ENCODE peak calls at places on chromosome 22, in ten cellular contexts. One of them, this sample, is unnamed.

GRCh38 chr22:46915978-46916730 is 153.7 kb downstream of the TBC1D22A start:
- DNase-seq in gastrocnemius medialis: no peak
- DNase-seq in kidney epithelial cell: no peak
- DNase-seq in fibroblast of the aortic adventitia: no peak
- DNase-seq in mucosa of descending colon: no peak
- DNase-seq in brain microvascular endothelial cell: no peak
- DNase-seq in tibial nerve: no peak
- DNase-seq in epithelial cell of esophagus: no peak
- DNase-seq in heart left ventricle: no peak
- DNase-seq in A549: no peak
- DNase-seq in this sample: no peak

GRCh38 chr22:27825174-27825573 is 23.6 kb upstream of the MN1 start:
- DNase-seq in A549: peak; percentile 30
- DNase-seq in heart left ventricle: no peak
- DNase-seq in brain microvascular endothelial cell: no peak
- DNase-seq in fibroblast of the aortic adventitia: no peak
- DNase-seq in epithelial cell of esophagus: no peak
- DNase-seq in kidney epithelial cell: no peak
- DNase-seq in tibial nerve: no peak
- DNase-seq in mucosa of descending colon: no peak
- DNase-seq in gastrocnemius medialis: no peak
- DNase-seq in this sample: no peak

GRCh38 chr22:49327411-49327810 is 500.3 kb downstream of the BRD1 start:
- DNase-seq in A549: no peak
- DNase-seq in heart left ventricle: no peak
- DNase-seq in fibroblast of the aortic adventitia: no peak
- DNase-seq in kidney epithelial cell: no peak
- DNase-seq in gastrocnemius medialis: no peak
- DNase-seq in mucosa of descending colon: no peak
- DNase-seq in brain microvascular endothelial cell: no peak
- DNase-seq in epithelial cell of esophagus: no peak
- DNase-seq in tibial nerve: no peak
- DNase-seq in this sample: no peak

GRCh38 chr22:28989484-28989883 is 72.1 kb downstream of the C22orf31 start:
- DNase-seq in A549: no peak
- DNase-seq in fibroblast of the aortic adventitia: no peak
- DNase-seq in tibial nerve: no peak
- DNase-seq in brain microvascular endothelial cell: no peak
- DNase-seq in heart left ventricle: no peak
- DNase-seq in kidney epithelial cell: no peak
- DNase-seq in mucosa of descending colon: no peak
- DNase-seq in epithelial cell of esophagus: no peak
- DNase-seq in gastrocnemius medialis: no peak
- DNase-seq in this sample: no peak

GRCh38 chr22:28015676-28016601 is 96.9 kb upstream of the PITPNB start:
- DNase-seq in gastrocnemius medialis: peak; percentile 40
- DNase-seq in A549: no peak
- DNase-seq in mucosa of descending colon: no peak
- DNase-seq in epithelial cell of esophagus: no peak
- DNase-seq in brain microvascular endothelial cell: no peak
- DNase-seq in kidney epithelial cell: no peak
- DNase-seq in tibial nerve: no peak
- DNase-seq in heart left ventricle: peak; percentile 27
- DNase-seq in fibroblast of the aortic adventitia: no peak
- DNase-seq in this sample: no peak

GRCh38 chr22:38448945-38449745 is 5.9 kb downstream of the KCNJ4 start:
- DNase-seq in epithelial cell of esophagus: no peak
- DNase-seq in tibial nerve: no peak
- DNase-seq in kidney epithelial cell: no peak
- DNase-seq in mucosa of descending colon: no peak
- DNase-seq in A549: no peak
- DNase-seq in brain microvascular endothelial cell: no peak
- DNase-seq in fibroblast of the aortic adventitia: no peak
- DNase-seq in heart left ventricle: peak; percentile 80
- DNase-seq in gastrocnemius medialis: no peak
- DNase-seq in this sample: no peak

GRCh38 chr22:17130199-17130598 is 9.0 kb upstream of the TMEM121B start:
- DNase-seq in fibroblast of the aortic adventitia: no peak
- DNase-seq in heart left ventricle: no peak
- DNase-seq in tibial nerve: no peak
- DNase-seq in A549: peak; percentile 6
- DNase-seq in kidney epithelial cell: no peak
- DNase-seq in gastrocnemius medialis: no peak
- DNase-seq in mucosa of descending colon: no peak
- DNase-seq in brain microvascular endothelial cell: no peak
- DNase-seq in epithelial cell of esophagus: no peak
- DNase-seq in this sample: no peak

GRCh38 chr22:25049770-25050169 is 97.3 kb downstream of the KIAA1671 start:
- DNase-seq in heart left ventricle: no peak
- DNase-seq in A549: no peak
- DNase-seq in tibial nerve: no peak
- DNase-seq in kidney epithelial cell: no peak
- DNase-seq in brain microvascular endothelial cell: no peak
- DNase-seq in fibroblast of the aortic adventitia: no peak
- DNase-seq in mucosa of descending colon: no peak
- DNase-seq in gastrocnemius medialis: no peak
- DNase-seq in epithelial cell of esophagus: no peak
- DNase-seq in this sample: no peak

GRCh38 chr22:32996702-32997101 is 61.5 kb downstream of the SYN3 start:
- DNase-seq in A549: peak; percentile 16
- DNase-seq in tibial nerve: peak; percentile 76
- DNase-seq in gastrocnemius medialis: peak; percentile 79
- DNase-seq in heart left ventricle: peak; percentile 83
- DNase-seq in epithelial cell of esophagus: peak; percentile 96
- DNase-seq in kidney epithelial cell: no peak
- DNase-seq in brain microvascular endothelial cell: no peak
- DNase-seq in fibroblast of the aortic adventitia: peak; percentile 56
- DNase-seq in mucosa of descending colon: peak; percentile 50
- DNase-seq in this sample: no peak
- TF ChIP-seq CTCF in A549: no peak
- TF ChIP-seq CTCF in tibial nerve: no peak
- TF ChIP-seq CTCF in gastrocnemius medialis: no peak
- TF ChIP-seq CTCF in heart left ventricle: no peak
- TF ChIP-seq CTCF in epithelial cell of esophagus: no peak
- TF ChIP-seq CTCF in kidney epithelial cell: no peak
- TF ChIP-seq CTCF in brain microvascular endothelial cell: no peak
- TF ChIP-seq CTCF in fibroblast of the aortic adventitia: no peak
- TF ChIP-seq CTCF in mucosa of descending colon: no peak
- TF ChIP-seq CTCF in this sample: no peak

DNA sequence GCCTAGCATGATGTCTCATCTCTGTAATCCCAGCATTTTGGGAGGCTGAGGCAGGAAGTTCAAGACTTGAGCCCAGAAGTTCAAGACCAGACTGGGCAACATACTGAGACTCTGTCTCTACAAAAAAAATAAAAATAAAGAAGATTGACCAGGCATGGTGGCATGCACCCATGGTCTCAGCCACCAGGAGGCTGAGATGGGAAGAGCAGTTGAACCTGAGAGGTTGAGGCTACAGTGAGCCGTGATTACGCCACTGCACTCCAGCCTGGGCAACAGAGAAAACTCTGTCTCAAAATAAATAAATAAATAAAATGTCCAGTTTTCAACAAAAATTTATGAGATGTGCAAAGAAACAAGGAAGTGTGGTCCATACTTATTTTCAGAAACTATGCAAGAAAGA is 28.3 kb downstream of the EFCAB6 start:
- DNase-seq in kidney epithelial cell: no peak
- DNase-seq in mucosa of descending colon: no peak
- DNase-seq in A549: peak; percentile 5
- DNase-seq in gastrocnemius medialis: no peak
- DNase-seq in epithelial cell of esophagus: no peak
- DNase-seq in heart left ventricle: no peak
- DNase-seq in tibial nerve: no peak
- DNase-seq in brain microvascular endothelial cell: no peak
- DNase-seq in fibroblast of the aortic adventitia: no peak
- DNase-seq in this sample: no peak
- TF ChIP-seq CTCF in kidney epithelial cell: no peak
- TF ChIP-seq CTCF in mucosa of descending colon: no peak
- TF ChIP-seq CTCF in A549: no peak
- TF ChIP-seq CTCF in gastrocnemius medialis: no peak
- TF ChIP-seq CTCF in epithelial cell of esophagus: no peak
- TF ChIP-seq CTCF in heart left ventricle: no peak
- TF ChIP-seq CTCF in tibial nerve: no peak
- TF ChIP-seq CTCF in brain microvascular endothelial cell: peak; percentile 44
- TF ChIP-seq CTCF in fibroblast of the aortic adventitia: peak; percentile 35
- TF ChIP-seq CTCF in this sample: no peak

GRCh38 chr22:41480397-41480735 is 11.4 kb downstream of the ACO2 start:
- DNase-seq in A549: no peak
- DNase-seq in fibroblast of the aortic adventitia: peak; percentile 82
- DNase-seq in gastrocnemius medialis: no peak
- DNase-seq in kidney epithelial cell: no peak
- DNase-seq in epithelial cell of esophagus: no peak
- DNase-seq in tibial nerve: no peak
- DNase-seq in heart left ventricle: no peak
- DNase-seq in brain microvascular endothelial cell: peak; percentile 71
- DNase-seq in mucosa of descending colon: no peak
- DNase-seq in this sample: no peak

GRCh38 chr22:41478891-41479521 is 10.1 kb downstream of the ACO2 start:
- DNase-seq in brain microvascular endothelial cell: no peak
- DNase-seq in kidney epithelial cell: no peak
- DNase-seq in gastrocnemius medialis: peak; percentile 95
- DNase-seq in mucosa of descending colon: no peak
- DNase-seq in A549: no peak
- DNase-seq in tibial nerve: peak; percentile 45
- DNase-seq in fibroblast of the aortic adventitia: peak; percentile 21
- DNase-seq in heart left ventricle: no peak
- DNase-seq in epithelial cell of esophagus: peak; percentile 13
- DNase-seq in this sample: no peak

GRCh38 chr22:41481131-41481830 is 12.4 kb downstream of the ACO2 start:
- DNase-seq in A549: no peak
- DNase-seq in kidney epithelial cell: no peak
- DNase-seq in gastrocnemius medialis: peak; percentile 90
- DNase-seq in epithelial cell of esophagus: no peak
- DNase-seq in fibroblast of the aortic adventitia: peak; percentile 37
- DNase-seq in tibial nerve: no peak
- DNase-seq in heart left ventricle: peak; percentile 64
- DNase-seq in mucosa of descending colon: no peak
- DNase-seq in brain microvascular endothelial cell: peak; percentile 12
- DNase-seq in this sample: no peak

GRCh38 chr22:41478473-41478872 is 9.6 kb downstream of the ACO2 start:
- DNase-seq in A549: no peak
- DNase-seq in brain microvascular endothelial cell: no peak
- DNase-seq in kidney epithelial cell: no peak
- DNase-seq in gastrocnemius medialis: no peak
- DNase-seq in epithelial cell of esophagus: no peak
- DNase-seq in tibial nerve: no peak
- DNase-seq in heart left ventricle: no peak
- DNase-seq in fibroblast of the aortic adventitia: no peak
- DNase-seq in mucosa of descending colon: no peak
- DNase-seq in this sample: no peak

DNA sequence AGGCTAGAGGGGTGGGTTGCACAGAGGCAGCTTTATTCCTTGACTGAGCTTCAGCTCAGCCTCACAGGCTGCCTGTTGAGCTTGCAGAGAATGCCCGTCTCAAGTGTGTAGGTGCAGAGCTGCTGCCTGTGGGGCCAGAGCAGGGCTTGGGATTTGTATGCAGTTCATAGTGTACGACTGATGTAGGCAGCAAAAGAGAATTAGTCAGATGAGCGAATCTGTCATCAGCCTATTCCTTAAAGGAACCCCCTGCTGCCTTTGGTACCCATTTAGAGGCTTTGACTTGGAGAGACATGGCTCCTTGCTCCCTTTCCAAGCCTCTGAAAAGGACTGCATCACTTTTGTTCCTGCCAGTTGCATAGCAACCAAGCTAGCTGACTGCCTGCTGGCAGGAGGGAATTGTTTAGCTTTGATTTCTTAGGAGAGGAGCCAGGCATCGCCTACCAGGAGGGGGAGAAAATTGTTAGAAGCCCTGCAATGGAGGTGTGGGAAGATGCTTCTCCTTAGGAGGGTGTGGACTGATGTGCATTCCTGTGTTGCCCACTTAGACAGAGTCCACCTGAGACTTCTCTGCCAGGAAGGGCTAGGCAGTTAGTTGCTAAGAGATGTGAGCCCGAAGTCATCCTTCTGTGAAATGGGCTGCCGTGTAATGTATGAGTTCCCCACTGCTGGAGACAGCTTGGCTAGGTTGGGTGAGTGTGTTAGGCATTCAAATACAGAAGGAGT is 10.9 kb downstream of the ACO2 start:
- DNase-seq in kidney epithelial cell: no peak
- DNase-seq in A549: no peak
- DNase-seq in brain microvascular endothelial cell: peak; percentile 50
- DNase-seq in epithelial cell of esophagus: no peak
- DNase-seq in heart left ventricle: no peak
- DNase-seq in tibial nerve: no peak
- DNase-seq in mucosa of descending colon: no peak
- DNase-seq in gastrocnemius medialis: peak; percentile 52
- DNase-seq in fibroblast of the aortic adventitia: peak; percentile 82
- DNase-seq in this sample: no peak
- TF ChIP-seq CTCF in kidney epithelial cell: no peak
- TF ChIP-seq CTCF in A549: no peak
- TF ChIP-seq CTCF in brain microvascular endothelial cell: peak; percentile 32
- TF ChIP-seq CTCF in epithelial cell of esophagus: no peak
- TF ChIP-seq CTCF in heart left ventricle: no peak
- TF ChIP-seq CTCF in tibial nerve: no peak
- TF ChIP-seq CTCF in mucosa of descending colon: no peak
- TF ChIP-seq CTCF in gastrocnemius medialis: no peak
- TF ChIP-seq CTCF in fibroblast of the aortic adventitia: peak; percentile 39
- TF ChIP-seq CTCF in this sample: no peak

GRCh38 chr22:22694106-22694505 is 49.7 kb downstream of the GGTLC2 start:
- DNase-seq in fibroblast of the aortic adventitia: no peak
- DNase-seq in gastrocnemius medialis: no peak
- DNase-seq in A549: no peak
- DNase-seq in mucosa of descending colon: no peak
- DNase-seq in epithelial cell of esophagus: no peak
- DNase-seq in brain microvascular endothelial cell: no peak
- DNase-seq in kidney epithelial cell: no peak
- DNase-seq in heart left ventricle: no peak
- DNase-seq in tibial nerve: no peak
- DNase-seq in this sample: no peak

GRCh38 chr22:22697377-22698120 is 53.1 kb downstream of the GGTLC2 start:
- DNase-seq in heart left ventricle: no peak
- DNase-seq in tibial nerve: no peak
- DNase-seq in gastrocnemius medialis: no peak
- DNase-seq in kidney epithelial cell: no peak
- DNase-seq in epithelial cell of esophagus: no peak
- DNase-seq in A549: no peak
- DNase-seq in brain microvascular endothelial cell: no peak
- DNase-seq in fibroblast of the aortic adventitia: no peak
- DNase-seq in mucosa of descending colon: no peak
- DNase-seq in this sample: no peak

GRCh38 chr22:22693531-22693884 is 49.1 kb downstream of the GGTLC2 start:
- DNase-seq in brain microvascular endothelial cell: no peak
- DNase-seq in heart left ventricle: no peak
- DNase-seq in A549: peak; percentile 35
- DNase-seq in epithelial cell of esophagus: no peak
- DNase-seq in mucosa of descending colon: no peak
- DNase-seq in tibial nerve: no peak
- DNase-seq in gastrocnemius medialis: no peak
- DNase-seq in fibroblast of the aortic adventitia: no peak
- DNase-seq in kidney epithelial cell: no peak
- DNase-seq in this sample: no peak

GRCh38 chr22:22698263-22698750 is 53.9 kb downstream of the GGTLC2 start:
- DNase-seq in kidney epithelial cell: no peak
- DNase-seq in tibial nerve: no peak
- DNase-seq in mucosa of descending colon: no peak
- DNase-seq in heart left ventricle: no peak
- DNase-seq in fibroblast of the aortic adventitia: no peak
- DNase-seq in brain microvascular endothelial cell: no peak
- DNase-seq in A549: no peak
- DNase-seq in gastrocnemius medialis: no peak
- DNase-seq in epithelial cell of esophagus: no peak
- DNase-seq in this sample: no peak

DNA sequence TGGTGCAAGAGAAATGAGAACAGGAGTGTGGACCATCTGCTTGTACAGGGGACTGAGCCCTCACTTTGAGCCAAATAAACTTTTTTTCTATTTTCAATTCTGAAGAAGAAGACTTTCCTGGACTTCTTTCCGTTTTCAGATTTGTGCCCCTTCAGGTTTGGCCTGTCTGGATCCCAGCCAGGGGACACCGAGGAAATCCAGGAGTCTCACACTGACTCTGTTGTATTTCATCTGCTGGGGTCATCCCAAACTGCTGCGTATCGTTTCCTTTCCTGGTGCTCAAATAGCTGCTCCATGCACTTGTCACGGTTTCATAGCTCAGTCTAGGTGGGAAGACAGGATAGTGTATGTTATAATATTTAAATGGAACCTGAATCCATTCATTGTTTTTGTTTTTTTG is 51.7 kb downstream of the GGTLC2 start:
- DNase-seq in brain microvascular endothelial cell: no peak
- DNase-seq in heart left ventricle: no peak
- DNase-seq in kidney epithelial cell: no peak
- DNase-seq in tibial nerve: no peak
- DNase-seq in mucosa of descending colon: no peak
- DNase-seq in epithelial cell of esophagus: no peak
- DNase-seq in A549: no peak
- DNase-seq in fibroblast of the aortic adventitia: no peak
- DNase-seq in gastrocnemius medialis: no peak
- DNase-seq in this sample: no peak
- TF ChIP-seq CTCF in brain microvascular endothelial cell: no peak
- TF ChIP-seq CTCF in heart left ventricle: no peak
- TF ChIP-seq CTCF in kidney epithelial cell: no peak
- TF ChIP-seq CTCF in tibial nerve: no peak
- TF ChIP-seq CTCF in mucosa of descending colon: no peak
- TF ChIP-seq CTCF in epithelial cell of esophagus: no peak
- TF ChIP-seq CTCF in A549: no peak
- TF ChIP-seq CTCF in fibroblast of the aortic adventitia: no peak
- TF ChIP-seq CTCF in gastrocnemius medialis: no peak
- TF ChIP-seq CTCF in this sample: no peak

This sample was measured in D721Med.